ENCODE peak calls at places on chromosomes 4 and X, in five cellular contexts. E is GM23338, W is Panc1, B is K562, R is GM12878. Q is an unnamed sample.

GRCh38 chrX:34918091-34918736 is 24.4 kb upstream of the FAM47B start:
- DNase-seq in E (no peak), W (no peak), B (no peak), R (no peak), Q (no peak)

GRCh38 chr4:147580396-147580795 is 36.8 kb upstream of the TMEM184C start:
- DNase-seq in E (no peak), W (no peak), B (no peak), R (no peak), Q (no peak)

GRCh38 chr4:11355224-11355623 is 73.5 kb downstream of the HS3ST1 start:
- DNase-seq in E (peak; percentile 27), W (no peak), B (no peak), R (no peak), Q (no peak)

GRCh38 chr4:94564252-94564651 is 112.5 kb downstream of the PDLIM5 start:
- DNase-seq in E (peak; percentile 16), W (no peak), B (no peak), R (no peak), Q (no peak)

GRCh38 chrX:9352683-9353430 is 112.0 kb upstream of the TBL1X start:
- DNase-seq in E (no peak), W (no peak), B (peak; percentile 36), R (peak; percentile 38), Q (peak; percentile 81)

GRCh38 chrX:150049647-150050046 is 111.4 kb upstream of the EOLA2 start:
- DNase-seq in E (peak; percentile 8), W (no peak), B (no peak), R (no peak), Q (no peak)

GRCh38 chr4:98046665-98047064 is 96.6 kb downstream of the STPG2 start:
- DNase-seq in E (peak; percentile 74), W (no peak), B (no peak), R (no peak), Q (no peak)

GRCh38 chr4:41400296-41400695 is 137.7 kb upstream of the LIMCH1 start:
- DNase-seq in E (no peak), W (no peak), B (no peak), R (no peak), Q (no peak)

GRCh38 chr4:133096972-133097371 is 52.1 kb upstream of the PCDH10 start:
- DNase-seq in E (peak; percentile 70), W (no peak), B (no peak), R (no peak), Q (no peak)

GRCh38 chrX:34509394-34509793 is 147.7 kb downstream of the TMEM47 start:
- DNase-seq in E (no peak), W (no peak), B (no peak), R (no peak), Q (no peak)

GRCh38 chrX:150148749-150149672 is 210.7 kb upstream of the EOLA2 start:
- DNase-seq in E (no peak), W (no peak), B (no peak), R (no peak), Q (no peak)

GRCh38 chrX:55011294-55011693 is 11.1 kb downstream of the APEX2 start:
- DNase-seq in E (no peak), W (no peak), B (no peak), R (no peak), Q (no peak)

GRCh38 chr4:160110891-160111290 is 1008.0 kb downstream of the RAPGEF2 start:
- DNase-seq in E (no peak), W (no peak), B (no peak), R (no peak), Q (no peak)

GRCh38 chrX:148380614-148381561 is 119.5 kb upstream of the AFF2 start:
- DNase-seq in E (no peak), W (no peak), B (no peak), R (peak; percentile 55), Q (peak; percentile 73)

GRCh38 chr4:175891863-175892262 is 79.8 kb upstream of the GPM6A start:
- DNase-seq in E (peak; percentile 48), W (peak; percentile 8), B (no peak), R (no peak), Q (no peak)

GRCh38 chr4:122783301-122784215 is 43.1 kb upstream of the FGF2 start:
- DNase-seq in E (peak; percentile 99), W (peak; percentile 84), B (no peak), R (no peak), Q (no peak)

GRCh38 chr4:61531188-61531587 is 331.1 kb downstream of the ADGRL3 start:
- DNase-seq in E (no peak), W (no peak), B (no peak), R (no peak), Q (no peak)

GRCh38 chr4:115187136-115187535 is 73.7 kb upstream of the NDST4 start:
- DNase-seq in E (no peak), W (no peak), B (no peak), R (no peak), Q (no peak)

GRCh38 chrX:30230395-30230794 is at the start of gene MAGEB3:
- DNase-seq in E (no peak), W (no peak), B (no peak), R (no peak), Q (no peak)

GRCh38 chr4:1113311-1114009 is at the start of gene RNF212:
- DNase-seq in E (peak; percentile 84), W (no peak), B (no peak), R (no peak), Q (no peak)

GRCh38 chrX:29196501-29196900 is 609.3 kb downstream of the IL1RAPL1 start:
- DNase-seq in E (no peak), W (no peak), B (no peak), R (no peak), Q (no peak)

GRCh38 chrX:139204903-139205667 is 325.5 kb upstream of the F9 start:
- DNase-seq in E (peak; percentile 69), W (no peak), B (peak; percentile 51), R (no peak), Q (no peak)

GRCh38 chrX:3143043-3143799 is 102.0 kb downstream of the ARSF start:
- DNase-seq in E (no peak), W (no peak), B (no peak), R (no peak), Q (peak; percentile 67)

GRCh38 chr4:76059750-76060149 is 14.8 kb upstream of the ART3 start:
- DNase-seq in E (no peak), W (no peak), B (no peak), R (no peak), Q (peak; percentile 29)

GRCh38 chr4:171985129-171985528 is 171.9 kb downstream of the GALNTL6 start:
- DNase-seq in E (no peak), W (no peak), B (no peak), R (no peak), Q (no peak)

GRCh38 chrX:85977218-85977617 is 70.1 kb downstream of the CHM start:
- DNase-seq in E (no peak), W (no peak), B (no peak), R (peak; percentile 4), Q (no peak)

DNA sequence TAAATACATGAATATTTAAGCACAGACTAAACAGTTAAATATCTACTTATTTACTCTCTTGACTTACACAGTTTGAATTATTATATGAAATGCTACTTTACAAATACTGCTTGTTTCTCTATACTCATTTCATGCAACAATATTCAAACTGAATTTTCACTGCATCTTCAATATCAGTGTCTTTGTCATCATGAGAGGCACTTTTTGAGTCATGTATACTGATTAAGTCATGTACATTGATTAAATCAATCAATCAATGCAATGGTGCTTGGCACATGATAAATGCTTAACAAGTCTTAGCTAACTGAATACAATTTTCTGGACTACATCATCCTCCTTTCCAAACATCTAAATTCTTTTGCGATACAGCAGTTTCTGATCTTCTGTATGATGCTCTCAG is 67.1 kb downstream of the CHM start:
- DNase-seq in E (no peak), W (no peak), B (no peak), R (no peak), Q (no peak)
- H3K27me3 ChIP-seq in E (no peaks in the 10 kb centered on the region), W (no peaks in the 10 kb centered on the region), B (no peaks in the 10 kb centered on the region), R (no peaks in the 10 kb centered on the region), Q (no peaks in the 10 kb centered on the region)

DNA sequence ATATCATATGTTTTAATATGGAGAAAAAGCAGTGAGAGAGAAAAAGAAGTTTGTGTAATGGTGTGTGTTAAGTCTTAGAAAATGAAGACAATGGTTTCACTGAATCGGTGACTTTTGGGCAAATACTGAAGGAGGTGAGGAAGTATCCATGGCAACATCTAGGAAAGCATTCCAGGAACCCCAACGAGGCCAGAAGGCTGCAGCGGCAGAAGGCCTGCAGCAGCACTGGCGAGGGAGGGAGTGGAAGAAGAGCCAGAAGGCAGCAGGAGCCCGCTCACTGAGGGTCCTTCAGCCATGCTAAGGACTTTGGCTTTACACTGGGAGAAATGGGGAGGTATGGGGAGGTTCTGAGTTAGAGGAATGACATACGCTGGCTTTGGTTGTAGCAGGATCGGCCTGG is 26.8 kb downstream of the COQ2 start:
- DNase-seq in E (no peak), W (no peak), B (no peak), R (no peak), Q (no peak)
- TF ChIP-seq REST in E (no peak), W (no peak), B (no peak), R (no peak), Q (no peak)

DNA sequence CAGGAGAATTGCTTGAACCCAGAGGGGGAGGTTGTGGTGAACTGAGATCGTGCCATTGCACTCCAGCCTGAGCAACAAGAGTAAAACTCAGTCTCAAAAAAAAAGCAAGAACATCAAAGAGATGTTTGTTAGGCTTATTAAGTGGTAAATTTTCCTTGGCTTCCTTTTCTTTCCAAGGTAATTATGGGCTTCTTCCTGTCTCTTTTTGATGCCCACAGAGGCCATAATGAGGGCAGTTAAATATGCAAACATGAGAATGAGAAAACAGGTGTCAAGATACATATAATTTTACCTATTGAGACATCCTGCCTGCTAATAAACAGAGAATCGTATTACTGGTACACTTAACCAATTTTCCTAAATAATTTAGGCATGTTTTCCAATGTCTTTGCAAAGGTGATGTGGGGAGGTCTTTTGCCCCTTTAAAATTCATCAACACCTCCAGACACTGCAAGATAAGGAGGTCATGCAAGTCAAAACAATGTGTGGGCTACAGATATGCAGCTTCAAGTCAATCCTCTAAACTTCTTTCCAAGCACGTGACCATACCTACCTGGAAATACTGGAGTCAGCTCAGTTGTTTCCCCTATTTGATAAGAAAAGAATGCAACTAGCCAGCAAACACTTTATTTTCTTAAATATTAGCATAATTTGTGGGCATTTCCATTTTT is 2.7 kb downstream of the SLC39A8 start:
- DNase-seq in E (no peak), W (no peak), B (no peak), R (no peak), Q (no peak)
- H3K4me3 ChIP-seq in E (peak overlapping the region; percentile 82), W (no peak overlapping the region), B (peak overlapping the region; percentile 51), R (peak overlapping the region; percentile 72), Q (peak overlapping the region; percentile 67)

GRCh38 chrX:133968109-133968508 is 17.3 kb downstream of the GPC3 start:
- DNase-seq in E (no peak), W (no peak), B (no peak), R (no peak), Q (no peak)

GRCh38 chrX:133966199-133966598 is 19.2 kb downstream of the GPC3 start:
- DNase-seq in E (peak; percentile 7), W (no peak), B (no peak), R (no peak), Q (no peak)

GRCh38 chrX:133971586-133971985 is 13.8 kb downstream of the GPC3 start:
- DNase-seq in E (no peak), W (no peak), B (no peak), R (no peak), Q (no peak)

GRCh38 chrX:133970021-133970550 is 15.3 kb downstream of the GPC3 start:
- DNase-seq in E (peak; percentile 68), W (no peak), B (no peak), R (no peak), Q (no peak)

DNA sequence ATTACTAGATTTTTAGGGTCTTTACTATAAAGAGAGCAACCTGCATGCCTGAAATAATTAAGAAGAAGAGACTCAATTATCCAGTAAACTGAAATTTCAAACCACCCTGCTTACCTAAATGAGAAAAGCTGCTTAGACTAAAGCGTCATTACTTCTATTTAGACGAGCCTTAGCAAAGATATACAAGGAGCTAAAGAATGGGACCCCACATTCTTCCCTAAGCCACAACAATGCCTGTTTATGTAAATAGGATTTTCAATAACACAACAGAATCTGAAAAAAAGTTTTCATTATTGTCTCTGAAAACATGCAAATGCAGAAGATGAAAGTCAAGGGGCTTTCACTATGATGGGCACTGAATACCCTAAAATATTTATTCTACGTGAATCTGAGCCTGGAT is 16.2 kb downstream of the GPC3 start:
- DNase-seq in E (peak; percentile 12), W (no peak), B (no peak), R (no peak), Q (no peak)
- H3K27me3 ChIP-seq in E (no peaks in the 10 kb centered on the region), W (peaks cover 20% of the 10 kb centered on the region), B (no peaks in the 10 kb centered on the region), R (no peaks in the 10 kb centered on the region), Q (no peaks in the 10 kb centered on the region)

Q was measured in HL-60.